ENCODE peak calls at places on chromosomes 7 and 10, in six cellular contexts. One of them, this sample, is unnamed.

GRCh38 chr10:22022257-22023051 is 18.9 kb upstream of the DNAJC1 start:
- DNase-seq in CD8-positive, alpha-beta T cell: peak
- DNase-seq in hepatocyte: peak
- DNase-seq in brain microvascular endothelial cell: no peak
- DNase-seq in HL-60: peak
- DNase-seq in neural crest cell: no peak
- DNase-seq in this sample: no peak

GRCh38 chr7:40192036-40192435 is 57.2 kb downstream of the SUGCT start:
- DNase-seq in CD8-positive, alpha-beta T cell: no peak
- DNase-seq in hepatocyte: no peak
- DNase-seq in brain microvascular endothelial cell: no peak
- DNase-seq in HL-60: no peak
- DNase-seq in neural crest cell: no peak
- DNase-seq in this sample: no peak

GRCh38 chr7:157612664-157613561 is 276.1 kb downstream of the DNAJB6 start:
- DNase-seq in CD8-positive, alpha-beta T cell: peak
- DNase-seq in hepatocyte: peak
- DNase-seq in brain microvascular endothelial cell: peak
- DNase-seq in HL-60: peak
- DNase-seq in neural crest cell: no peak
- DNase-seq in this sample: no peak

GRCh38 chr10:35379226-35380137 is 43.2 kb downstream of the CCNY start:
- DNase-seq in CD8-positive, alpha-beta T cell: peak
- DNase-seq in hepatocyte: peak
- DNase-seq in brain microvascular endothelial cell: peak
- DNase-seq in HL-60: peak
- DNase-seq in neural crest cell: no peak
- DNase-seq in this sample: no peak

GRCh38 chr7:82932516-82932915 is 230.2 kb downstream of the PCLO start:
- DNase-seq in CD8-positive, alpha-beta T cell: no peak
- DNase-seq in hepatocyte: no peak
- DNase-seq in brain microvascular endothelial cell: no peak
- DNase-seq in HL-60: no peak
- DNase-seq in neural crest cell: no peak
- DNase-seq in this sample: no peak

GRCh38 chr10:317219-317868 is 182.1 kb downstream of the ZMYND11 start:
- DNase-seq in CD8-positive, alpha-beta T cell: peak
- DNase-seq in hepatocyte: no peak
- DNase-seq in brain microvascular endothelial cell: no peak
- DNase-seq in HL-60: no peak
- DNase-seq in neural crest cell: no peak
- DNase-seq in this sample: no peak

GRCh38 chr10:63976538-63976937 is 455.3 kb downstream of the REEP3 start:
- DNase-seq in CD8-positive, alpha-beta T cell: no peak
- DNase-seq in hepatocyte: peak
- DNase-seq in brain microvascular endothelial cell: peak
- DNase-seq in HL-60: peak
- DNase-seq in neural crest cell: peak
- DNase-seq in this sample: no peak

GRCh38 chr7:139674752-139675126 is 103.1 kb downstream of the HIPK2 start:
- DNase-seq in CD8-positive, alpha-beta T cell: no peak
- DNase-seq in hepatocyte: no peak
- DNase-seq in brain microvascular endothelial cell: no peak
- DNase-seq in HL-60: no peak
- DNase-seq in neural crest cell: no peak
- DNase-seq in this sample: no peak

GRCh38 chr7:55504093-55504859 is 68.0 kb downstream of the VOPP1 start:
- DNase-seq in CD8-positive, alpha-beta T cell: no peak
- DNase-seq in hepatocyte: no peak
- DNase-seq in brain microvascular endothelial cell: peak
- DNase-seq in HL-60: no peak
- DNase-seq in neural crest cell: no peak
- DNase-seq in this sample: peak

GRCh38 chr7:19203686-19204085 is 58.5 kb upstream of the FERD3L start:
- DNase-seq in CD8-positive, alpha-beta T cell: no peak
- DNase-seq in hepatocyte: no peak
- DNase-seq in brain microvascular endothelial cell: peak
- DNase-seq in HL-60: no peak
- DNase-seq in neural crest cell: no peak
- DNase-seq in this sample: no peak

GRCh38 chr10:83555264-83555663 is 584.0 kb upstream of the GHITM start:
- DNase-seq in CD8-positive, alpha-beta T cell: no peak
- DNase-seq in hepatocyte: no peak
- DNase-seq in brain microvascular endothelial cell: no peak
- DNase-seq in HL-60: no peak
- DNase-seq in neural crest cell: no peak
- DNase-seq in this sample: no peak

GRCh38 chr10:113322843-113323242 is 230.0 kb upstream of the HABP2 start:
- DNase-seq in CD8-positive, alpha-beta T cell: no peak
- DNase-seq in hepatocyte: no peak
- DNase-seq in brain microvascular endothelial cell: no peak
- DNase-seq in HL-60: peak
- DNase-seq in neural crest cell: no peak
- DNase-seq in this sample: no peak

GRCh38 chr10:26491934-26492333 is 53.8 kb downstream of the APBB1IP start:
- DNase-seq in CD8-positive, alpha-beta T cell: no peak
- DNase-seq in hepatocyte: no peak
- DNase-seq in brain microvascular endothelial cell: no peak
- DNase-seq in HL-60: no peak
- DNase-seq in neural crest cell: no peak
- DNase-seq in this sample: no peak

GRCh38 chr7:91784469-91784868 is 96.0 kb downstream of the MTERF1 start:
- DNase-seq in CD8-positive, alpha-beta T cell: no peak
- DNase-seq in hepatocyte: peak
- DNase-seq in brain microvascular endothelial cell: peak
- DNase-seq in HL-60: no peak
- DNase-seq in neural crest cell: no peak
- DNase-seq in this sample: peak

GRCh38 chr7:8261711-8262695 is at the start of gene ICA1:
- DNase-seq in CD8-positive, alpha-beta T cell: no peak
- DNase-seq in hepatocyte: peak
- DNase-seq in brain microvascular endothelial cell: peak
- DNase-seq in HL-60: peak
- DNase-seq in neural crest cell: peak
- DNase-seq in this sample: no peak

GRCh38 chr7:47496064-47496665 is 85.7 kb downstream of the TNS3 start:
- DNase-seq in CD8-positive, alpha-beta T cell: no peak
- DNase-seq in hepatocyte: no peak
- DNase-seq in brain microvascular endothelial cell: no peak
- DNase-seq in HL-60: no peak
- DNase-seq in neural crest cell: no peak
- DNase-seq in this sample: no peak

DNA sequence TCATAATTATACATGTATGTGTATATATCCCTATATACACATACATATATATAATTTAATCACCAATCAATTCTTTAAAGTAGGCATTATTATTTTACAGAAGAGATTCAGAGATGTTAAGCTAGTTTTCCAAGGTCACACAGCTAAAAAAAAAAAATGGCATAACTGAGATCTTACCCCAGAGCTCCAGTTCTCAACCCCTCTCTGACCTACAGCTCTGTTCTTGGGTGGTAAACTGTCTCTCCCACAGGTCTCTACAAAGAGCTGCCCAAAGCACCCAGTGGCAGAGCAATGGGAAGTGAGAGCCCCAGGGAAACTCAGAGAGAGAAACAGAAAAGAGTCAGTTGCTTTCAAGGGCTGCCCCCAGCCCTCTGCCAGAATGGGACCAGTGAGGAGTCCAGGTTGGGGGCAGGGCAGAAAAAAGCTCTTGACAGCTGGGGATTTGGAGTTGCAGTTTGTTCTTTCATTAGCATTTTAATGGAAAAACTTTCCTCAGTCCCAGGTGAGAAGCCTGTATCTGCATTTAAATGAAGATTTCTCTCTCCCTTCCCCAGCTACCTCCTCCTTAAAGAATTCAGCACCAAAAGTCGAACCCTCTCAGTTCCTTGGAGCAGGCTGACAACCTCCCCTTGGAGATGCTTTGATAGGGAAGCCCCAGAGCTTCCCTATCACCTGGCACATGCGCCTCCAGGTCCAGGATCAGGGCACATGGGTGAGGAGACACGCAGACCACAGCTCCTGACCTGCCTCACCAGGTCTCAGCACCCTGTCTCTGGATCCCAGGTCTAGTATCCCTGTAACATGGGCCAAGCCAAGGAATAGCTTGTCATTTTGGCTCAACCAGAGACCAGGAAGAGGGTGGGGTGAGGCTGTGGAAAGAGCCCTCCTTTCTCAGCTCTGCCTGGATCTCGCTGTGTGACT is 388.1 kb downstream of the PLXNA4 start:
- DNase-seq in CD8-positive, alpha-beta T cell: no peak
- DNase-seq in hepatocyte: no peak
- DNase-seq in brain microvascular endothelial cell: no peak
- DNase-seq in HL-60: no peak
- DNase-seq in neural crest cell: no peak
- DNase-seq in this sample: no peak
- TF ChIP-seq CTCF in CD8-positive, alpha-beta T cell: no peak
- TF ChIP-seq CTCF in hepatocyte: no peak
- TF ChIP-seq CTCF in brain microvascular endothelial cell: no peak
- TF ChIP-seq CTCF in HL-60: no peak
- TF ChIP-seq CTCF in neural crest cell: no peak
- TF ChIP-seq CTCF in this sample: no peak

DNA sequence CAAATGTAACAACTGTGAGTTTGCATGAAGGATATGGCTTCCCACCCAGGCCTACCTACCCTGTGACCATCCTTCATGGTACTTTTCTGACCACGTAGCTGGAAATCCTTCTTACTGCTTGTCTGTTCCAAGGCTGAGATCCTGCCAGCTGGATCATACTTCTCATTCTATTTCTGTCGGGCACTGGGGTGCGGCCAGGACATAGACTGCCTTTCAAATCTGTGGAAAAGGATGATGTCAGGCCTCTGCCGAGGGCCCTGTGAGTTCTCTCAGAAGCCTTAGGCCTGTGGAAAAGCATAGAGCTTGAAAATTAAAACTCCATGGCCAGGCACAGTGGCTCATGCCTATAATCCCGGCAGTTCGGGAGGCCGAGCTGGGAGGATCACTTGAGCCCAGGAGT is 10.0 kb downstream of the VWC2 start:
- DNase-seq in CD8-positive, alpha-beta T cell: no peak
- DNase-seq in hepatocyte: no peak
- DNase-seq in brain microvascular endothelial cell: no peak
- DNase-seq in HL-60: no peak
- DNase-seq in neural crest cell: no peak
- DNase-seq in this sample: no peak
- TF ChIP-seq CTCF in CD8-positive, alpha-beta T cell: no peak
- TF ChIP-seq CTCF in hepatocyte: no peak
- TF ChIP-seq CTCF in brain microvascular endothelial cell: no peak
- TF ChIP-seq CTCF in HL-60: no peak
- TF ChIP-seq CTCF in neural crest cell: no peak
- TF ChIP-seq CTCF in this sample: no peak

DNA sequence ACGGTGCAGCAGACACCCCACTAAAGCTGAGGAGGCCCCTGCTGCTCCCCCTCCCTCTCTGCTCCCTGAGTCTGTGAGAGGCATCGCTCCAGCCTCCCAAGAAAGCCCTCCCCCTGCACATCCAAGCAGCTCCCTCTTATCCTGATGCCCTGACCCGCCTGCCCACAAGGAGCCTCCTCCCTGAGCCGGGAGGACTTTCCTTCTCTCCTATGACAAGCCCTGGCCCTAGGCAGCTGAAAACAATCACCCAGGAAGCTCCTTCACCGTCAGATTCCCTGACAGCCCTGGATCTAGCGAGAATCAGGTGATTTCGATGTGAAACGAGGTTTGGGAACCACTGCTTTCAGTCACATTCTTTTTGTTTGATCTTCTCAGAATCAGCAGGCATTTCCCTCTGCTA is 253.4 kb upstream of the C7orf33 start:
- DNase-seq in CD8-positive, alpha-beta T cell: no peak
- DNase-seq in hepatocyte: peak
- DNase-seq in brain microvascular endothelial cell: no peak
- DNase-seq in HL-60: no peak
- DNase-seq in neural crest cell: no peak
- DNase-seq in this sample: no peak
- TF ChIP-seq CTCF in CD8-positive, alpha-beta T cell: no peak
- TF ChIP-seq CTCF in hepatocyte: no peak
- TF ChIP-seq CTCF in brain microvascular endothelial cell: no peak
- TF ChIP-seq CTCF in HL-60: no peak
- TF ChIP-seq CTCF in neural crest cell: no peak
- TF ChIP-seq CTCF in this sample: no peak

DNA sequence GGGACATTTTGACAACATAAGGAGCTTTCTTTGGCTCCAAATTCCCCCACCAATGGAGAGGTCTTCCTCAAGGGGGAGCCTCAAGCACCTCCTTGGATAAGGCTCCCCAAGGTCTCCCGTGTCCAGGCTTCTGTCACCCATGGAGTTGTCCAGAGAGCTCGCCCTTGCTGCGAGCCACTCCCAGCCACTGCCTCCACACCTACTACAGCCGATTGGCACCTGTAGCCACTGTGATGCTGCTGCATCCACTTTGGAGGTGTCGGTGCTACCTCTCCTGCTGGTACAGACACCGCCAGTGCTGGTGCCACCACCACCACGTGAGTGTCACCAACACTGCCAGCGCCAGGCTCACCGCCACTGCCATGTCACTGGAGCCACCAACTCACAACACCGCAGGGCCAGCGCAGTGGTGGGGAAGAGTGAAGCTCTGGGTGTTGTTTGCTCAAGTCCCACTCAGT is 22.1 kb upstream of the ENO4 start:
- DNase-seq in CD8-positive, alpha-beta T cell: no peak
- DNase-seq in hepatocyte: no peak
- DNase-seq in brain microvascular endothelial cell: no peak
- DNase-seq in HL-60: no peak
- DNase-seq in neural crest cell: no peak
- DNase-seq in this sample: no peak
- TF ChIP-seq CTCF in CD8-positive, alpha-beta T cell: no peak
- TF ChIP-seq CTCF in hepatocyte: no peak
- TF ChIP-seq CTCF in brain microvascular endothelial cell: peak
- TF ChIP-seq CTCF in HL-60: no peak
- TF ChIP-seq CTCF in neural crest cell: no peak
- TF ChIP-seq CTCF in this sample: peak

DNA sequence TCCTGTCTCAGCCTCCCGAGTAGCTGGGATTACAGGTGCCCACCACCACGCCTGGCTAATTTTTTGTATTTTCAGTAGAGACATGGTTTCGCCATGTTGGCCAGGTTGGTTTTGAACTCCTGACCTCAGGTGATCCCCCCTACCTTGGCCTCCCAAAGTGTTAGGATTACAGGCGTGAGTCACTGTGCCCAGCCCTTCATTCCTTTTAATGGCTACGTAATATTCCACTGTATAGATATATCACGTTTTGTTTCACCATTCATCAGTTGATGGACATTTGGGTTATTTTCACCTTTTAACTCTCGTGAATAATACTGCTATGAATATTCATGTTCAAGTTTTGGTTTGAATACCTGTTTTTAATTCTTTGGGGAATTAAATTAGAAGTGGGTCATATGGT is 44.6 kb upstream of the CYCS start:
- DNase-seq in CD8-positive, alpha-beta T cell: no peak
- DNase-seq in hepatocyte: no peak
- DNase-seq in brain microvascular endothelial cell: no peak
- DNase-seq in HL-60: no peak
- DNase-seq in neural crest cell: no peak
- DNase-seq in this sample: no peak
- TF ChIP-seq CTCF in CD8-positive, alpha-beta T cell: no peak
- TF ChIP-seq CTCF in hepatocyte: no peak
- TF ChIP-seq CTCF in brain microvascular endothelial cell: no peak
- TF ChIP-seq CTCF in HL-60: no peak
- TF ChIP-seq CTCF in neural crest cell: no peak
- TF ChIP-seq CTCF in this sample: no peak

GRCh38 chr7:129213828-129214227 is 11.0 kb upstream of the AHCYL2 start:
- DNase-seq in CD8-positive, alpha-beta T cell: no peak
- DNase-seq in hepatocyte: peak
- DNase-seq in brain microvascular endothelial cell: no peak
- DNase-seq in HL-60: peak
- DNase-seq in neural crest cell: peak
- DNase-seq in this sample: peak
- TF ChIP-seq CTCF in CD8-positive, alpha-beta T cell: no peak
- TF ChIP-seq CTCF in hepatocyte: peak
- TF ChIP-seq CTCF in brain microvascular endothelial cell: peak
- TF ChIP-seq CTCF in HL-60: no peak
- TF ChIP-seq CTCF in neural crest cell: no peak
- TF ChIP-seq CTCF in this sample: peak

GRCh38 chr10:19706904-19707303 is 109.3 kb upstream of the PLXDC2 start:
- DNase-seq in CD8-positive, alpha-beta T cell: no peak
- DNase-seq in hepatocyte: no peak
- DNase-seq in brain microvascular endothelial cell: no peak
- DNase-seq in HL-60: no peak
- DNase-seq in neural crest cell: no peak
- DNase-seq in this sample: no peak
- TF ChIP-seq CTCF in CD8-positive, alpha-beta T cell: no peak
- TF ChIP-seq CTCF in hepatocyte: no peak
- TF ChIP-seq CTCF in brain microvascular endothelial cell: no peak
- TF ChIP-seq CTCF in HL-60: no peak
- TF ChIP-seq CTCF in neural crest cell: no peak
- TF ChIP-seq CTCF in this sample: no peak

This sample was measured in HFFc6.